ENCODE peak calls at places on chromosomes 4 and X, in seven cellular contexts. H, G, K, E, Q, J and O are unnamed samples. For H3K4me1, the result is how much of the 10 kb centered on the place peaks cover.

GRCh38 chrX:134631404-134632346 is 26.6 kb downstream of the PLAC1 start:
- DNase-seq in H (peak), G (no peak), K (no peak), E (peak), Q (peak), J (no peak), O (no peak)

GRCh38 chrX:136767104-136767941 is 13.4 kb downstream of the ARHGEF6 start:
- DNase-seq in H (peak), G (peak), K (peak), E (peak), Q (peak), J (peak), O (no peak)

GRCh38 chr4:48602763-48603162 is 112.7 kb downstream of the ZAR1 start:
- DNase-seq in H (no peak), G (no peak), K (no peak), E (no peak), Q (no peak), J (no peak), O (peak)

GRCh38 chrX:97490656-97491055 is 606.9 kb downstream of the RPA4 start:
- DNase-seq in H (no peak), G (no peak), K (no peak), E (no peak), Q (no peak), J (no peak), O (no peak)

GRCh38 chr4:169103966-169104412 is 93.9 kb upstream of the CBR4 start:
- DNase-seq in H (no peak), G (peak), K (no peak), E (no peak), Q (peak), J (no peak), O (peak)

GRCh38 chr4:87745058-87745842 is 54.1 kb upstream of the IBSP start:
- DNase-seq in H (no peak), G (no peak), K (no peak), E (no peak), Q (no peak), J (no peak), O (no peak)

GRCh38 chrX:97039363-97040029 is 155.8 kb downstream of the RPA4 start:
- DNase-seq in H (no peak), G (peak), K (no peak), E (no peak), Q (peak), J (peak), O (peak)

GRCh38 chr4:7209699-7210098 is 17.4 kb downstream of the SORCS2 start:
- DNase-seq in H (no peak), G (no peak), K (no peak), E (no peak), Q (no peak), J (no peak), O (no peak)

GRCh38 chr4:86498560-86499166 is 95.5 kb upstream of the PTPN13 start:
- DNase-seq in H (no peak), G (peak), K (no peak), E (no peak), Q (peak), J (peak), O (no peak)

GRCh38 chr4:75698162-75698962 is 25.2 kb upstream of the G3BP2 start:
- DNase-seq in H (no peak), G (no peak), K (no peak), E (no peak), Q (no peak), J (no peak), O (no peak)

GRCh38 chrX:29870608-29871007 is 344.8 kb upstream of the MAGEB2 start:
- DNase-seq in H (no peak), G (no peak), K (no peak), E (no peak), Q (no peak), J (no peak), O (no peak)

GRCh38 chrX:97398030-97398551 is 514.4 kb downstream of the RPA4 start:
- DNase-seq in H (no peak), G (no peak), K (no peak), E (no peak), Q (no peak), J (no peak), O (no peak)

GRCh38 chr4:41504167-41504566 is 33.8 kb upstream of the LIMCH1 start:
- DNase-seq in H (no peak), G (no peak), K (no peak), E (no peak), Q (no peak), J (no peak), O (no peak)

GRCh38 chr4:11106769-11107168 is 321.9 kb downstream of the HS3ST1 start:
- DNase-seq in H (no peak), G (peak), K (no peak), E (no peak), Q (no peak), J (no peak), O (no peak)

GRCh38 chrX:134101636-134102035 is 116.2 kb upstream of the GPC3 start:
- DNase-seq in H (no peak), G (no peak), K (no peak), E (no peak), Q (no peak), J (no peak), O (no peak)

GRCh38 chrX:150405576-150405975 is 42.5 kb downstream of the MAMLD1 start:
- DNase-seq in H (no peak), G (no peak), K (no peak), E (no peak), Q (peak), J (no peak), O (no peak)

GRCh38 chr4:153207561-153207960 is 3.3 kb downstream of the TRIM2 start:
- DNase-seq in H (peak), G (no peak), K (peak), E (peak), Q (peak), J (peak), O (no peak)

GRCh38 chr4:155403886-155404285 is 27.1 kb upstream of the MAP9 start:
- DNase-seq in H (no peak), G (peak), K (no peak), E (no peak), Q (no peak), J (peak), O (peak)

GRCh38 chrX:19840899-19841648 is 46.3 kb downstream of the SH3KBP1 start:
- DNase-seq in H (no peak), G (no peak), K (no peak), E (no peak), Q (no peak), J (no peak), O (no peak)

GRCh38 chr4:138193963-138194362 is 48.2 kb downstream of the SLC7A11 start:
- DNase-seq in H (no peak), G (no peak), K (no peak), E (no peak), Q (no peak), J (no peak), O (no peak)

GRCh38 chr4:1375051-1375721 is 28.2 kb downstream of the UVSSA start:
- DNase-seq in H (no peak), G (no peak), K (peak), E (no peak), Q (no peak), J (no peak), O (no peak)

GRCh38 chr4:148376151-148376550 is 66.1 kb downstream of the NR3C2 start:
- DNase-seq in H (no peak), G (peak), K (no peak), E (no peak), Q (peak), J (peak), O (peak)

GRCh38 chr4:55543858-55544257 is 2.9 kb downstream of the CLOCK start:
- DNase-seq in H (no peak), G (no peak), K (no peak), E (no peak), Q (no peak), J (no peak), O (peak)

GRCh38 chrX:5907202-5907601 is 321.5 kb downstream of the NLGN4X start:
- DNase-seq in H (no peak), G (no peak), K (no peak), E (no peak), Q (no peak), J (no peak), O (no peak)

GRCh38 chr4:152342293-152342692 is 193.6 kb downstream of the FBXW7 start:
- DNase-seq in H (no peak), G (peak), K (no peak), E (no peak), Q (no peak), J (no peak), O (peak)

GRCh38 chr4:143025111-143025704 is 159.5 kb upstream of the USP38 start:
- DNase-seq in H (no peak), G (peak), K (no peak), E (no peak), Q (peak), J (no peak), O (no peak)

GRCh38 chrX:44260609-44261008 is 82.9 kb downstream of the EFHC2 start:
- DNase-seq in H (no peak), G (no peak), K (no peak), E (no peak), Q (no peak), J (no peak), O (no peak)

GRCh38 chrX:71541546-71542022 is 8.7 kb downstream of the OGT start:
- DNase-seq in H (no peak), G (peak), K (no peak), E (no peak), Q (no peak), J (peak), O (peak)

GRCh38 chrX:110056419-110056818 is 53.5 kb downstream of the TMEM164 start:
- DNase-seq in H (no peak), G (no peak), K (no peak), E (no peak), Q (no peak), J (no peak), O (no peak)

GRCh38 chr4:33996075-33996718 is 2248.1 kb downstream of the ARAP2 start:
- DNase-seq in H (no peak), G (no peak), K (no peak), E (no peak), Q (no peak), J (no peak), O (peak)

GRCh38 chr4:169024762-169025161 is 14.7 kb upstream of the CBR4 start:
- DNase-seq in H (no peak), G (peak), K (no peak), E (no peak), Q (no peak), J (peak), O (peak)

GRCh38 chr4:188942606-188943005 is 803.4 kb downstream of the TRIML1 start:
- DNase-seq in H (no peak), G (no peak), K (no peak), E (no peak), Q (no peak), J (no peak), O (no peak)

GRCh38 chrX:134717698-134718328 is 59.5 kb upstream of the PLAC1 start:
- DNase-seq in H (no peak), G (peak), K (no peak), E (no peak), Q (no peak), J (no peak), O (no peak)

GRCh38 chr4:78666830-78667258 is 109.3 kb upstream of the BMP2K start:
- DNase-seq in H (no peak), G (no peak), K (no peak), E (no peak), Q (no peak), J (peak), O (no peak)

GRCh38 chr4:174119051-174119450 is 164.4 kb downstream of the FBXO8 start:
- DNase-seq in H (no peak), G (peak), K (no peak), E (peak), Q (peak), J (no peak), O (peak)

GRCh38 chrX:77276742-77277141 is 170.4 kb upstream of the FGF16 start:
- DNase-seq in H (no peak), G (no peak), K (no peak), E (no peak), Q (no peak), J (no peak), O (no peak)

DNA sequence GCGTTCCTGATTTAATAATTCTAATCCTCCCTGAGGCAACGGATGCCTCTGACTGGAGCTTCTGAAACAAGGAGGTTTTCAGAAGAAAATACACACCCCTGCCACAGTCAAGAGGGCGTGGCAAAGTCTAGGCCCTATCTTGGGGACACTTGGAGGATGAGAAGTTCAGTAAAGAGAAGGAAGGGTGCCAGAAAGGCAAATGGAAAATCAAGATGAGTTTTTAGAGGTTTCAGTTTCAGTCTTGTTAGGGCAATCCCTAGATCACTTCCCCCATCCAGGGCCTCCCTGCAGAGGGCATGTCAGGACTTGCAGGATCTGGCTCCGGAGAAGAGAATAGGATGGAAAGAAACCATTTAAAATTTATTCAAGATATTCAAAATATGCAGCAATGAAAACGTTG is 28.5 kb upstream of the FGF2 start:
- DNase-seq in H (no peak), G (peak), K (no peak), E (peak), Q (peak), J (peak), O (peak)
- H3K4me1 ChIP-seq in H (under half), G (under half), K (under half), E (under half), Q (under half), J (under half), O (under half)

GRCh38 chr4:182647901-182648300 is 269.3 kb downstream of the DCTD start:
- DNase-seq in H (no peak), G (no peak), K (no peak), E (no peak), Q (no peak), J (no peak), O (no peak)

GRCh38 chr4:182644326-182645050 is 272.7 kb downstream of the DCTD start:
- DNase-seq in H (no peak), G (peak), K (no peak), E (no peak), Q (no peak), J (no peak), O (peak)

GRCh38 chr4:182645511-182645910 is 271.7 kb downstream of the DCTD start:
- DNase-seq in H (no peak), G (no peak), K (no peak), E (no peak), Q (no peak), J (no peak), O (no peak)

GRCh38 chr4:182643801-182644311 is 273.3 kb downstream of the DCTD start:
- DNase-seq in H (no peak), G (no peak), K (no peak), E (no peak), Q (no peak), J (peak), O (peak)

GRCh38 chr4:182642831-182643230 is 274.4 kb downstream of the DCTD start:
- DNase-seq in H (no peak), G (no peak), K (no peak), E (no peak), Q (no peak), J (peak), O (no peak)
- TF ChIP-seq CTCF in H (no peak), G (no peak), K (no peak), E (no peak), Q (no peak), J (peak), O (no peak)

GRCh38 chr4:122053186-122053585 is 98.9 kb upstream of the BLTP1 start:
- DNase-seq in H (no peak), G (no peak), K (no peak), E (no peak), Q (no peak), J (no peak), O (no peak)
- H3K27ac ChIP-seq in H (no peak), G (no peak), K (no peak), E (no peak), Q (no peak), J (no peak), O (no peak)

GRCh38 chr4:118941149-118941548 is 52.5 kb downstream of the SYNPO2 start:
- DNase-seq in H (no peak), G (no peak), K (no peak), E (peak), Q (peak), J (no peak), O (no peak)
- H3K4me1 ChIP-seq in H (under half), G (under half), K (under half), E (under half), Q (under half), J (under half), O (under half)

DNA sequence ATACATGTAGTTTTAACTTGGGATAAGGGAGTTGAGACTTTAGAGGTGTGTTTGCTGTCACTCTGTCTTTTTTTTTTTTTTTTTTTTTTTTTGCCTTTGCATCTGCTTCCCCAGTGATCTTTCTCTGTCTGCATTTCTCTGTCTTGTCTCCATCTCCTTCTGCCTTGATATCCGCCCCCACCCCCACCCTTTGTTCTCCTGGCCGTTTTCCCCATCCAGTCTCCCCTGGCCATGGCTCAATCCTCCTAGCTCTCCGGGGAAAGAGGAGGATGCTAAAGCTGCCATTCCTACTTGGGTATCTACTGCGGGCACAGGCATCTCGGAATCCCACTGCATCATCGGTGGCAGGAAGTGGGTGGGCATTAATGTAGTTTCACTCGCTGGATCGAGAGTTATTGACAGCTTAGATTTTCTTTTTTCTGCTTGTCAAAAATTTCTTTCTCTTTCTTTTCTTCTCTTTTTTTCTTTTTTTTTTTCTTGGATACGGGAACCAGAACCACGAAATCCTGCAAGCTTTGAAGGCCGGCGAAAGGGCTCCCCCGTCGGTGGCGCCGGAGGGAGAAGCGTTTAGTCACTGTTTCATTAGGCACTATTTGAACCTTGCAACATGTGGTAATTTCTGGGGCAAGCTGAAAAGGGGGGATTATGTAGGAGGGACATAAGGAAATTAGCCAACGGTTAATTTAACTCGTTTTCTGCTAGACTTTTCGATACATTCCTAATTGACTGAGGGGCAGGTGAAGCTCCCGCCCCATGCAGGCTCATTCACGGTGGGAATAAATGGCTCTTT is 8.2 kb downstream of the GSX2 start:
- DNase-seq in H (no peak), G (no peak), K (no peak), E (no peak), Q (no peak), J (no peak), O (no peak)
- TF ChIP-seq CTCF in H (no peak), G (no peak), K (no peak), E (no peak), Q (no peak), J (no peak), O (peak)

GRCh38 chrX:31006027-31006426 is 65.8 kb downstream of the FTHL17 start:
- DNase-seq in H (no peak), G (no peak), K (no peak), E (no peak), Q (no peak), J (no peak), O (no peak)
- H3K27ac ChIP-seq in H (no peak), G (no peak), K (no peak), E (no peak), Q (no peak), J (no peak), O (no peak)